ENCODE peak calls at places on chromosomes 7 and 10, in seven cellular contexts. P is neural progenitor cell, K is HFF-Myc, V is BE2C, U is spleen, M is fibroblast of lung, E is adrenal gland. L is an unnamed sample.

GRCh38 chr7:137669706-137670105 is 177.1 kb downstream of the DGKI start:
- DNase-seq in P (no peak), K (no peak), V (no peak), U (no peak), M (peak; percentile 83), E (no peak), L (no peak)

GRCh38 chr7:135853499-135853898 is 104.9 kb upstream of the FAM180A start:
- DNase-seq in P (no peak), K (peak; percentile 19), V (no peak), U (no peak), M (peak; percentile 79), E (no peak), L (no peak)

GRCh38 chr10:61904711-61905445 is 3.4 kb downstream of the ARID5B start:
- DNase-seq in P (peak; percentile 16), K (peak; percentile 67), V (peak; percentile 51), U (no peak), M (peak; percentile 85), E (peak; percentile 65), L (no peak)

GRCh38 chr10:93604145-93604544 is 3.1 kb upstream of the RBP4 start:
- DNase-seq in P (no peak), K (no peak), V (no peak), U (no peak), M (no peak), E (no peak), L (no peak)

GRCh38 chr10:19930936-19931859 is 115.0 kb downstream of the PLXDC2 start:
- DNase-seq in P (no peak), K (no peak), V (no peak), U (no peak), M (peak; percentile 81), E (peak; percentile 83), L (no peak)

GRCh38 chr10:5643356-5643755 is 23.0 kb downstream of the ASB13 start:
- DNase-seq in P (no peak), K (no peak), V (no peak), U (no peak), M (no peak), E (no peak), L (no peak)

GRCh38 chr7:127391591-127392181 is 822 bp downstream of the ZNF800 start:
- DNase-seq in P (peak; percentile 56), K (no peak), V (peak; percentile 28), U (peak; percentile 92), M (peak; percentile 40), E (peak; percentile 14), L (peak; percentile 9)

GRCh38 chr7:130912086-130912909 is 178.3 kb upstream of the KLF14 start:
- DNase-seq in P (no peak), K (no peak), V (no peak), U (no peak), M (peak; percentile 92), E (no peak), L (no peak)

GRCh38 chr10:112002191-112002590 is 181.4 kb downstream of the GPAM start:
- DNase-seq in P (no peak), K (no peak), V (no peak), U (no peak), M (no peak), E (no peak), L (no peak)

GRCh38 chr7:92735707-92736106 is 100.7 kb downstream of the CDK6 start:
- DNase-seq in P (no peak), K (no peak), V (no peak), U (no peak), M (peak; percentile 83), E (no peak), L (no peak)

GRCh38 chr10:75034131-75034512 is 77.3 kb upstream of the SAMD8 start:
- DNase-seq in P (no peak), K (no peak), V (no peak), U (no peak), M (no peak), E (no peak), L (no peak)

GRCh38 chr7:73487486-73487885 is 34.6 kb downstream of the BAZ1B start:
- DNase-seq in P (no peak), K (no peak), V (no peak), U (no peak), M (peak; percentile 6), E (no peak), L (no peak)

GRCh38 chr10:118775478-118775877 is 20.7 kb upstream of the CACUL1 start:
- DNase-seq in P (no peak), K (no peak), V (no peak), U (no peak), M (no peak), E (no peak), L (no peak)

GRCh38 chr7:129054438-129055293 is at the start of gene TNPO3:
- DNase-seq in P (peak; percentile 95), K (peak; percentile 73), V (peak; percentile 96), U (peak; percentile 96), M (peak; percentile 90), E (peak; percentile 97), L (peak; percentile 87)

GRCh38 chr7:93176961-93177580 is 28.9 kb upstream of the SAMD9L start:
- DNase-seq in P (no peak), K (no peak), V (no peak), U (no peak), M (no peak), E (no peak), L (no peak)

GRCh38 chr7:145339319-145339718 is 503.5 kb upstream of the TPK1 start:
- DNase-seq in P (no peak), K (no peak), V (no peak), U (no peak), M (no peak), E (no peak), L (no peak)

DNA sequence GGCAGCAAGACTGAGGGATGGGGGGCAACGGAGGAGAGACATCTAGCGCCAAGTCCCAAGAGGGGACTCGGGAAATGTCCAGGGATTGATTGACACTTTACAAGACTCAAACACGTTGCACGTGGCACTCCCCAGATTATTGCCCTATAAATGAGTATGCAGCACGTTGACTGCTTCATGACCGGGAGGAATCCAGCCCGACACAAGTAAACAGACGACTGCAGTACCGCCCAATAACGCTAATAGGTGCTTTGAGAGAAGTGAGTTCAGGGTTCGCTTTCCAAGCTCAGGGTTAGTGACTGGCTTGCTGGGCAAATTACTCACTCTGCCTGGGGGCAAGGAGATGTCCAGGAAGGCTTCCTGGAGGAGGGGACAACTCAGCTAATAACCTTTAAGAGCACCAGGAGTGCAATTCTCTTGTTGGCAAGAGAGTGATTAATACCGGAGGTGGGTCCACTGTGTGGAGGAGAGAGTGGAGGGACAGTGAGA is 73.3 kb upstream of the MYL10 start:
- DNase-seq in P (no peak), K (no peak), V (no peak), U (no peak), M (no peak), E (no peak), L (no peak)
- TF ChIP-seq CTCF in P (no peak), K (no peak), V (no peak), U (no peak), M (no peak), E (no peak), L (peak; percentile 31)

DNA sequence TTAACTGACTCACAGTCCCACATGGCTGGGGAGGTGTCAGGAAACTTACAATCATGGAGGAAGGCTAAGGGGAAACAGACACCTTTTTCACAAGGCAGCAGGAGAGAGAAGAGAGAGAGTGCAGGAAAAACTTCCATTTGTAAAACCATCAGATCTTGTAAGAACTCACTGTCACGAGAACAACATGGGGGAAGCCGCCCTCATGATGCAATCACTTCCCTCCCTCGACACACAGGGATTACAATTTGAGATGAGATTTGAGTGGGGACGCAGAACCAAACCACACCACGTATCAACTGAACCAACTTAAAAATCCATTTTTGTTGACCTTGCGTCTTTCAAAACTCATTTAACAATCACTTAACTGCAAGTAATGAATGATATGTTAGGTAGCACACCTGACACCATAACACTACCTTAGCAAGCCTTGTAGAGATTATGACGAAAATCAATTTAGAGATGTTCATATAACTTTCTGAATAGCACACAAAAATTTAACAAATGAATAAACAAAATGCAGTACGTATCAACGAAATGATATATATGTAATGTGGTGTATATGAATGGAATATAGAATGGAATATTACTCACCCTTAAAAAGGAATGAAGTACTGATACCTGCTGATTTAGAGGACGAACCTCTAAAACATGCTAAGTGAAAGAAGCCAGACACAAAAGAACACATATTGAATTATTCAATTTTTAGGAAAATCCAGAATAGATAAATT is 3.7 kb downstream of the FAM3C start:
- DNase-seq in P (no peak), K (no peak), V (no peak), U (no peak), M (no peak), E (no peak), L (no peak)
- TF ChIP-seq CTCF in P (no peak), K (no peak), V (no peak), U (no peak), M (no peak), E (no peak), L (no peak)

GRCh38 chr10:98676895-98677294 is 230.2 kb upstream of the HPS1 start:
- DNase-seq in P (no peak), K (no peak), V (no peak), U (no peak), M (no peak), E (no peak), L (no peak)
- TF ChIP-seq CTCF in P (peak; percentile 24), K (peak; percentile 5), V (no peak), U (no peak), M (peak; percentile 8), E (no peak), L (no peak)

DNA sequence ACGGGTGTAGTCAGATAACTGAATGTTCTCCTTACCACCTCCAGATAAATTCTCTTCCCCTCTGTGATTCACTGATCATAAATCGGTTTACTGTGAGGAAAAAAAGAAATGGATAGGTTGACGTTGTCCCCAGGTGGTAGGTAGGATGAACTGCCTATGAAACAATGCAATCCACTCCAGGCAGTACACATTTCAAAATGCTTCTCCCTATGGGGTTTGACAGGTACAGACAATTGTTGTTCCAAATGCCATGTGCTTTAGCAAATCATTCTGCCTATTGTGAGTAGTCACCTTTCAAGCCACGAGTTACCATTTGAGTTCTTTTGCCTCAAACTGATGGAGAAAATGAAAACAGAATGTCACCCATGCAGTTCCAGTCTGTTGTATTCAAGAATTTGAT is 21.8 kb downstream of the VIM start:
- DNase-seq in P (peak; percentile 15), K (no peak), V (no peak), U (no peak), M (peak; percentile 34), E (no peak), L (no peak)
- TF ChIP-seq CTCF in P (peak; percentile 36), K (peak; percentile 55), V (peak; percentile 42), U (peak; percentile 18), M (peak; percentile 58), E (no peak), L (peak; percentile 48)

DNA sequence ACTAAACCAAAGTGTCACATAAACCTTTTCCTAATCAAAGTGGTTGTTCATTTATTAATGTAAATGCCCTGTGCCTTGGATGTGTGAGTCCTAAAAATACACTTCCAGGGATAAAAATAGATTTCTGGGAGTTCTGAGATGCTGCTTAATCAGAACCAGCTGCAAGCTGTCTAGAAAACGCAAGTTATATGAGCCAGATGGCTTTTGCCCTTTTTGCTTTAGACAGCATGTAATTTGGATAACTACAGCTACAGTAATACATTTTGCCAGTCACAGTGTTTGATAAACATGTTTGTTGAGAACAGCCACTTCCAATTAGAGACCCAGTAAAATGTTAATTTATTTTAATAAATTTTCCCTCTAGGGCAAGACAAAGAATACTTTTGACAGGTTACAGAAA is 185.1 kb upstream of the PRPS1L1 start:
- DNase-seq in P (no peak), K (peak; percentile 47), V (peak; percentile 28), U (no peak), M (peak; percentile 47), E (no peak), L (no peak)
- TF ChIP-seq CTCF in P (no peak), K (no peak), V (no peak), U (no peak), M (no peak), E (no peak), L (no peak)